ENCODE peak calls at places on chromosomes 12 and 14, in ten cellular contexts. Y is lower leg skin, E is GM12891, F is IMR-90, H is spleen, C is heart left ventricle, T is Peyer's patch, J is uterus, A is A549, S is body of pancreas. N is an unnamed sample.

GRCh38 chr12:124919646-124920352 is 5.3 kb upstream of the UBC start:
- DNase-seq in Y (no peak), E (no peak), F (peak; percentile 38), H (peak; percentile 73), C (no peak), T (no peak), J (no peak), A (peak; percentile 67), S (no peak), N (no peak)

GRCh38 chr12:25313591-25313990 is 62.9 kb upstream of the KRAS start:
- DNase-seq in Y (no peak), E (no peak), F (peak; percentile 55), H (no peak), C (no peak), T (no peak), J (no peak), A (no peak), S (no peak), N (no peak)

GRCh38 chr12:32455607-32456063 is 56.3 kb downstream of the FGD4 start:
- DNase-seq in Y (no peak), E (no peak), F (peak; percentile 82), H (no peak), C (no peak), T (no peak), J (no peak), A (peak; percentile 81), S (no peak), N (peak; percentile 19)

GRCh38 chr14:77681196-77682157 is 26.3 kb downstream of the ALKBH1 start:
- DNase-seq in Y (no peak), E (no peak), F (peak; percentile 25), H (no peak), C (no peak), T (peak; percentile 51), J (no peak), A (peak; percentile 17), S (peak; percentile 37), N (no peak)

GRCh38 chr12:122226366-122227222 is 742 bp upstream of the DIABLO start:
- DNase-seq in Y (no peak), E (no peak), F (no peak), H (peak; percentile 83), C (no peak), T (no peak), J (peak; percentile 28), A (no peak), S (no peak), N (no peak)

GRCh38 chr12:104499668-104500328 is 43.0 kb downstream of the CHST11 start:
- DNase-seq in Y (no peak), E (no peak), F (no peak), H (no peak), C (no peak), T (no peak), J (no peak), A (no peak), S (no peak), N (no peak)

GRCh38 chr14:76376409-76376877 is 506 bp downstream of the ESRRB start:
- DNase-seq in Y (no peak), E (no peak), F (no peak), H (no peak), C (no peak), T (no peak), J (no peak), A (no peak), S (no peak), N (no peak)

GRCh38 chr14:94545131-94545841 is 16.0 kb upstream of the SERPINA4 start:
- DNase-seq in Y (peak; percentile 84), E (no peak), F (no peak), H (no peak), C (no peak), T (no peak), J (no peak), A (no peak), S (no peak), N (no peak)

GRCh38 chr12:90974286-90974685 is 19.3 kb upstream of the CCER1 start:
- DNase-seq in Y (no peak), E (no peak), F (peak; percentile 72), H (no peak), C (no peak), T (no peak), J (no peak), A (peak; percentile 13), S (no peak), N (no peak)

GRCh38 chr12:108980831-108981618 is 39.8 kb downstream of the SVOP start:
- DNase-seq in Y (no peak), E (no peak), F (peak; percentile 32), H (no peak), C (peak; percentile 60), T (no peak), J (no peak), A (no peak), S (no peak), N (no peak)

GRCh38 chr12:98579347-98579746 is 14.1 kb upstream of the SLC25A3 start:
- DNase-seq in Y (peak; percentile 14), E (no peak), F (no peak), H (no peak), C (no peak), T (no peak), J (no peak), A (no peak), S (no peak), N (no peak)

GRCh38 chr14:64974563-64974962 is 2.4 kb upstream of the RAB15 start:
- DNase-seq in Y (peak; percentile 45), E (no peak), F (no peak), H (no peak), C (no peak), T (no peak), J (no peak), A (no peak), S (no peak), N (no peak)

GRCh38 chr12:2300168-2300567 is 247.4 kb downstream of the CACNA1C start:
- DNase-seq in Y (peak; percentile 68), E (no peak), F (no peak), H (no peak), C (no peak), T (no peak), J (no peak), A (no peak), S (no peak), N (no peak)

GRCh38 chr12:89373772-89374572 is 21.7 kb upstream of the DUSP6 start:
- DNase-seq in Y (no peak), E (no peak), F (peak; percentile 90), H (no peak), C (no peak), T (no peak), J (no peak), A (no peak), S (peak; percentile 25), N (peak; percentile 37)

GRCh38 chr12:89370411-89370810 is 18.1 kb upstream of the DUSP6 start:
- DNase-seq in Y (no peak), E (no peak), F (no peak), H (no peak), C (no peak), T (no peak), J (no peak), A (no peak), S (no peak), N (no peak)

GRCh38 chr12:89376202-89376529 is 23.9 kb upstream of the DUSP6 start:
- DNase-seq in Y (no peak), E (no peak), F (no peak), H (no peak), C (no peak), T (no peak), J (no peak), A (no peak), S (no peak), N (no peak)

GRCh38 chr12:89370850-89371249 is 18.5 kb upstream of the DUSP6 start:
- DNase-seq in Y (no peak), E (no peak), F (peak; percentile 82), H (no peak), C (no peak), T (no peak), J (no peak), A (no peak), S (no peak), N (no peak)

GRCh38 chr12:89372584-89373370 is 20.5 kb upstream of the DUSP6 start:
- DNase-seq in Y (no peak), E (no peak), F (no peak), H (no peak), C (no peak), T (no peak), J (no peak), A (no peak), S (no peak), N (no peak)
- TF ChIP-seq POLR2A in Y (no peak), E (no peak), F (no peak), H (no peak), C (no peak), T (no peak), J (no peak), A (no peak), S (no peak), N (no peak)

GRCh38 chr14:103343164-103343879 is 9.3 kb downstream of the EIF5 start:
- DNase-seq in Y (no peak), E (no peak), F (no peak), H (no peak), C (no peak), T (no peak), J (no peak), A (no peak), S (no peak), N (no peak)
- TF ChIP-seq POLR2A in Y (no peak), E (peak; percentile 72), F (peak; percentile 50), H (no peak), C (no peak), T (no peak), J (no peak), A (no peak), S (no peak), N (no peak)

DNA sequence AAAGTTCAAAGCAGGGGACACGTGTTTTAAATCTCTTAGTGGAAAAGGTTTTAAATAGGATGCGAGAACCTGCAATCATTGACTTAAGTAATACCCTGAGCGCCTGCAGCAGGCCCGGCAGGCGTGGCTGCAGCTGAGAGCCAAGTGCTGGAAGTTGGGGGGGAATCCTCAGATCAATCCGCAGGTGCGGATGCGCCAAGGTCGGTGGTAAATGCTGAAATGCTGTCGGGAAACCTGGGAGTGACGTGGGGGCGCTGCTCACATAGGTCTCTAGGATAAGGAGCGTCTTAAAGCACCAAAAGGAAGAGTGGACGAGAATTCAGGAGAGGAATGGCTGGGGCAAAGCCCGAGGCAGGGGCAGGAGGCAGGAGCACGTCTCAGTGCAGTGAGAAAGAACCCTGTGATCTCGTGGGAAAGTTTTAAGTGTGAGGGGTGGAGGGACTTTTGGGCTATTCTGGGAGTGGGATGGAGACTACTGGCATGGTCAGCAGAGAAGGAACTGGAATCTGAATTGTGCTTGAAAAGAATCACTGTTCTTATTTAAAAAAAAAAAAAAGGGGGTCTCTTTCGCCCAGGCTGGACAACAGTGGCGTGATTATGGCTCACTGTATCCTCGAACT is 883 bp upstream of the CDCA4 start:
- DNase-seq in Y (no peak), E (no peak), F (peak; percentile 44), H (peak; percentile 88), C (peak; percentile 50), T (peak; percentile 68), J (peak; percentile 54), A (peak; percentile 84), S (peak; percentile 47), N (no peak)
- TF ChIP-seq POLR2A in Y (no peak), E (no peak), F (no peak), H (no peak), C (no peak), T (no peak), J (no peak), A (peak; percentile 29), S (no peak), N (no peak)

DNA sequence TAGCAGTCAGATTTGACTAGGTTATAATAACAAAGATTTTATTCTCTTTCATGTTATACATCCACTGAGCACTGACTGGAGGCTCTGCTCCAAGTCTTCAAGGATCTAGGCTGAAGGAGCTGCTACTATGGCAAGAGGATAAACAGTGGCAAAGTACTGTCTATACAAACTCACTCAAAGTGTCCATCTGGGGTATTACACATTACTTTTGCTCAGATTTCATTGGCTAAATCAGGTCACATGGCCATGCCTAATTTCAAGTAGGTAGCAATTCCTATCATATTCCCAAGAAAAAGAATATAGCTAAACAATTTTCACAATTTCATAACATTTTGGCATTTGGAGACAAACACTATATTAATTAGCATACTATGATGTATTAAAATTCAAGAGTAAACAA is 40.9 kb downstream of the CDK17 start:
- DNase-seq in Y (no peak), E (no peak), F (no peak), H (no peak), C (no peak), T (no peak), J (no peak), A (peak; percentile 43), S (no peak), N (no peak)
- TF ChIP-seq POLR2A in Y (no peak), E (no peak), F (no peak), H (no peak), C (no peak), T (no peak), J (no peak), A (no peak), S (no peak), N (no peak)

N was measured in H54.